ENCODE peak calls at places on chromosomes 16 and 17, in nine cellular contexts. R is CD8-positive, alpha-beta T cell; Z is esophagus squamous epithelium; X is naive thymus-derived CD4-positive, alpha-beta T cell; T is fibroblast of lung; S is mesenchymal stem cell; N is tibial nerve; C is transverse colon; O is right atrium auricular region. J is an unnamed sample.

GRCh38 chr17:82204831-82205719 is 7.6 kb downstream of the CCDC57 start:
- DNase-seq in R (no peak), Z (no peak), X (no peak), T (peak; percentile 68), S (peak; percentile 84), N (no peak), C (no peak), O (no peak), J (no peak)

GRCh38 chr17:80603380-80603779 is 58.7 kb downstream of the RPTOR start:
- DNase-seq in R (no peak), Z (no peak), X (no peak), T (no peak), S (no peak), N (no peak), C (no peak), O (no peak), J (no peak)

GRCh38 chr17:66304304-66305174 is 2.1 kb downstream of the PRKCA start:
- DNase-seq in R (no peak), Z (no peak), X (no peak), T (peak; percentile 39), S (peak; percentile 61), N (no peak), C (peak; percentile 35), O (no peak), J (no peak)

GRCh38 chr17:8122391-8122922 is 1.4 kb downstream of the HES7 start:
- DNase-seq in R (no peak), Z (no peak), X (no peak), T (peak; percentile 66), S (peak; percentile 77), N (peak; percentile 43), C (no peak), O (no peak), J (no peak)

GRCh38 chr17:64007838-64008282 is 9.7 kb downstream of the PRR29 start:
- DNase-seq in R (no peak), Z (no peak), X (no peak), T (no peak), S (no peak), N (no peak), C (no peak), O (peak; percentile 61), J (no peak)

GRCh38 chr16:57994778-57995177 is 5.7 kb downstream of the ZNF319 start:
- DNase-seq in R (peak; percentile 28), Z (no peak), X (no peak), T (peak; percentile 30), S (peak; percentile 49), N (no peak), C (peak; percentile 51), O (no peak), J (peak; percentile 38)

GRCh38 chr17:83109793-83110645 is 30.6 kb downstream of the METRNL start:
- DNase-seq in R (no peak), Z (peak; percentile 47), X (no peak), T (peak; percentile 94), S (peak; percentile 88), N (peak; percentile 83), C (peak; percentile 87), O (peak; percentile 98), J (no peak)

GRCh38 chr16:46885960-46886763 is 2.0 kb downstream of the GPT2 start:
- DNase-seq in R (no peak), Z (no peak), X (no peak), T (peak; percentile 56), S (peak; percentile 57), N (peak; percentile 17), C (no peak), O (no peak), J (no peak)

GRCh38 chr17:12388206-12388605 is 277.5 kb upstream of the MYOCD start:
- DNase-seq in R (no peak), Z (no peak), X (no peak), T (peak; percentile 34), S (peak; percentile 57), N (no peak), C (no peak), O (no peak), J (no peak)

DNA sequence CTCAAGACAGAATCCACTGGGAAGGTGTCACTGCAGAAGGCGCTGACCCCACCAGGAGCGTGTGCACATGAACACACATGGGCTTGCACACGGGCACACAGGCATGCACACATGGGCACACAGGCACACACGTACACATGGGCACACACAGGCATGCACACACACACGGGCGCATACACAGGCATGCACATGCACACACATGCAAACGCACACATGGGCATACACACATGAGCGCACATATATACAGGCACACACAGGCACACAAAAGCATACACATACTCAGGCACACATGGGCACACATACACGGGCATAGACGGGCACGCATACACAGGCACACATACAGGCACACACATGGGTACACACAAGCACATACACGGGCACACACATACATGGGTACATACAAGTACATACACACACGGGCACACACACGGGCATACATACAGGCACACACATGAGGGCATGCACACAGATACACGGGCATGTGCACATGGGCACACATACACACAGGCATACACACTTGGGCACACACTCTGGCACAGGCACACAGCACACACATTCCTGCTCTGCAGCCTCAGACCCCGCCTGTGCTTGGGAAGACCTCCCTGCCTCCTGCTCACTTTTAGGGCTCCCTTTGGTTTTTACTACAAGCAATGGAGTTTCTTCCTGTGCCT is 86.8 kb downstream of the ZNF778 start:
- DNase-seq in R (no peak), Z (no peak), X (no peak), T (no peak), S (no peak), N (no peak), C (no peak), O (no peak), J (no peak)
- H3K4me1 ChIP-seq in R (peaks cover 33% of the 10 kb centered on the region), Z (peaks cover 68% of the 10 kb centered on the region), X (peaks cover 32% of the 10 kb centered on the region), T (peaks cover 15% of the 10 kb centered on the region), S (peaks cover 34% of the 10 kb centered on the region), N (peaks cover 27% of the 10 kb centered on the region), C (peaks cover 13% of the 10 kb centered on the region), O (no peaks in the 10 kb centered on the region), J (peaks cover 18% of the 10 kb centered on the region)

DNA sequence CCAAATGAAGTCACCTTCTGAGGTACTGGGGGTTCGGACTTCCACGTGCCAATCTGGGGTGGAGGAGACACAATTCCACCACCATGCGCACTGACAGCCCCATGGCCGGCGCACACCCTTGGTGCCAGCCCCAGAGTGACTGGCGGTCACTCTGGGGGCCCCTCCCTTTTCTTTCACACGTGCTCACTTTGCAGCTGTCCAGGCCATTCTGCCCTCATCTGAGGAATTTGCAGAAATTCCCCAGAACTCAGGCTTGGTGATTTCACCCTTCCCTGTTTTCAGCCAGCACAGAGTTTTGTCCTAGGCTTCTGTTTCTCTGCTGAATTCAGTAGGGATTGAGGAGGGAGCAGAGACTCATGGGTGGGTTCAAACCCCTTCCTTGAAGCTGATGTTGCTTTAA is 54.8 kb downstream of the CDRT4 start:
- DNase-seq in R (no peak), Z (no peak), X (no peak), T (no peak), S (no peak), N (no peak), C (no peak), O (no peak), J (no peak)
- H3K27ac ChIP-seq in R (no peak overlapping the region), Z (peak overlapping the region; percentile 82), X (no peak overlapping the region), T (no peak overlapping the region), S (no peak overlapping the region), N (peak overlapping the region; percentile 95), C (peak overlapping the region; percentile 74), O (peak overlapping the region; percentile 87), J (no peak overlapping the region)

GRCh38 chr16:75074415-75074793 is 42.2 kb downstream of the LDHD start:
- DNase-seq in R (no peak), Z (no peak), X (no peak), T (no peak), S (no peak), N (no peak), C (no peak), O (no peak), J (no peak)
- H3K4me3 ChIP-seq in R (no peak overlapping the region), Z (no peak overlapping the region), X (no peak overlapping the region), T (no peak overlapping the region), S (no peak overlapping the region), N (no peak overlapping the region), C (no peak overlapping the region), O (no peak overlapping the region), J (no peak overlapping the region)

GRCh38 chr16:50744911-50745310 is 3.0 kb downstream of the CYLD start:
- DNase-seq in R (no peak), Z (no peak), X (no peak), T (no peak), S (no peak), N (no peak), C (no peak), O (no peak), J (no peak)
- H3K4me1 ChIP-seq in R (peaks cover 57% of the 10 kb centered on the region), Z (peaks cover 83% of the 10 kb centered on the region), X (peaks cover 55% of the 10 kb centered on the region), T (peaks cover 7% of the 10 kb centered on the region), S (peaks cover 10% of the 10 kb centered on the region), N (peaks cover 17% of the 10 kb centered on the region), C (peaks cover 24% of the 10 kb centered on the region), O (no peaks in the 10 kb centered on the region), J (peaks cover 32% of the 10 kb centered on the region)

GRCh38 chr16:87570938-87571867 is 31.1 kb upstream of the JPH3 start:
- DNase-seq in R (no peak), Z (no peak), X (no peak), T (peak; percentile 75), S (peak; percentile 75), N (no peak), C (peak; percentile 66), O (peak; percentile 83), J (no peak)
- H3K27ac ChIP-seq in R (no peak overlapping the region), Z (peak overlapping the region; percentile 45), X (no peak overlapping the region), T (no peak overlapping the region), S (no peak overlapping the region), N (no peak overlapping the region), C (peak overlapping the region; percentile 2), O (peak overlapping the region; percentile 58), J (no peak overlapping the region)

DNA sequence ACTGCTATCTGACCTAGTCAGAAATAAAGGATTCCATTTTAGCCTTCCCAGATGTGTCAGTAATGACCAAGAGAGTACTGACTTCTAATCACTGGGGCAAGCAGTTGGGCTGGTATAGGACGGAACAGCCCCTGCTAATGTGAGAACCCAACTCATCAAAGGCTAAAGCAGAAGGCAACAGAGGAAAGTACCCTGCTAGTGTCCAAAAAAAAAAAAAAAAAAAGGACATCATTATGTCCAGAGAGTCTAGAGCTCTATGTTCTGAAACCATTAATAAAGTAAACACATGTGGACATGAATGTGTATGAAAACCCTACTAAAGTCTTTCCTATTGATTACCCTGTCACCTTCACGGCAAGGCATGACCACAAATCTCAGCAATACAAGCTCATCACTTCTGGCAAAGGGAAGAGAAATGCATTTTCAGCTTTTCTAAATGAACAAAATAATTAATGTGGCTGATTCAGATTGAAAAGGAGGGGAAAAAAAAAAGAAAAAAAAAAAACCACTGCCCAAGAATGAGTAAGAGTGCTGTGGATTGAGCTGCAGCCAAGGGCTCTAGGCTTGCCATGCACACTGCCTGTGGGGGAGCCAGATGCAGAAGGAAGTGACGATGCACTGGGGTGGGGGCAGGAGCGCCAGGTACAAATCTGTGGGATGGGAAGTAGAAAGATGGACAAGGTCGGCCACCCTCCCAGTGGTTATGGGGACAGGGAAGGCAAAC is 84.8 kb downstream of the CYTH1 start:
- DNase-seq in R (no peak), Z (no peak), X (no peak), T (peak; percentile 17), S (no peak), N (no peak), C (no peak), O (no peak), J (no peak)
- H3K4me3 ChIP-seq in R (no peak overlapping the region), Z (no peak overlapping the region), X (no peak overlapping the region), T (no peak overlapping the region), S (no peak overlapping the region), N (no peak overlapping the region), C (no peak overlapping the region), O (no peak overlapping the region), J (no peak overlapping the region)

J was measured in effector memory CD4-positive, alpha-beta T cell.